ENCODE peak calls at places on chromosome 12, in nine cellular contexts. K, M, X, T, A, I, S, O and E are unnamed samples.

GRCh38 chr12:100733817-100734593 is 60.6 kb upstream of the ANO4 start:
- DNase-seq in K (no peak), M (no peak), X (no peak), T (peak; percentile 65), A (no peak), I (no peak), S (peak; percentile 41), O (no peak), E (no peak)

GRCh38 chr12:32265461-32265860 is 133.9 kb upstream of the FGD4 start:
- DNase-seq in K (no peak), M (no peak), X (no peak), T (no peak), A (no peak), I (no peak), S (no peak), O (no peak), E (no peak)

GRCh38 chr12:87866602-87867292 is 162.5 kb downstream of the C12orf50 start:
- DNase-seq in K (no peak), M (no peak), X (no peak), T (peak; percentile 68), A (no peak), I (no peak), S (no peak), O (no peak), E (no peak)

GRCh38 chr12:14238224-14238792 is 127.2 kb upstream of the ATF7IP start:
- DNase-seq in K (no peak), M (no peak), X (no peak), T (peak; percentile 72), A (no peak), I (no peak), S (peak; percentile 28), O (no peak), E (no peak)

GRCh38 chr12:109162551-109162950 is 46.2 kb downstream of the ACACB start:
- DNase-seq in K (no peak), M (no peak), X (peak; percentile 60), T (no peak), A (no peak), I (no peak), S (no peak), O (no peak), E (no peak)

GRCh38 chr12:128510527-128510926 is 243.6 kb downstream of the TMEM132C start:
- DNase-seq in K (no peak), M (no peak), X (no peak), T (no peak), A (no peak), I (no peak), S (no peak), O (no peak), E (no peak)

GRCh38 chr12:65886996-65887395 is 62.7 kb downstream of the HMGA2 start:
- DNase-seq in K (no peak), M (no peak), X (no peak), T (no peak), A (no peak), I (no peak), S (peak; percentile 58), O (no peak), E (no peak)

GRCh38 chr12:77940566-77940965 is 109.9 kb downstream of the NAV3 start:
- DNase-seq in K (no peak), M (no peak), X (no peak), T (peak; percentile 58), A (no peak), I (no peak), S (peak; percentile 28), O (no peak), E (no peak)

GRCh38 chr12:110279561-110279960 is 1.5 kb upstream of the ATP2A2 start:
- DNase-seq in K (no peak), M (no peak), X (no peak), T (no peak), A (no peak), I (no peak), S (no peak), O (no peak), E (no peak)

GRCh38 chr12:12590961-12591360 is 20.7 kb upstream of the CREBL2 start:
- DNase-seq in K (no peak), M (no peak), X (no peak), T (no peak), A (no peak), I (no peak), S (no peak), O (no peak), E (no peak)

GRCh38 chr12:52356031-52356761 is 11.1 kb downstream of the KRT85 start:
- DNase-seq in K (no peak), M (no peak), X (no peak), T (no peak), A (no peak), I (peak; percentile 74), S (no peak), O (no peak), E (no peak)

GRCh38 chr12:17918013-17918412 is 172.0 kb downstream of the RERGL start:
- DNase-seq in K (no peak), M (no peak), X (no peak), T (peak; percentile 5), A (no peak), I (no peak), S (no peak), O (no peak), E (no peak)

GRCh38 chr12:41778934-41779333 is 365.7 kb downstream of the GXYLT1 start:
- DNase-seq in K (no peak), M (no peak), X (no peak), T (no peak), A (no peak), I (no peak), S (no peak), O (no peak), E (no peak)

GRCh38 chr12:52038447-52038846 is 12.8 kb upstream of the NR4A1 start:
- DNase-seq in K (no peak), M (no peak), X (no peak), T (peak; percentile 29), A (no peak), I (no peak), S (no peak), O (no peak), E (no peak)

GRCh38 chr12:19431407-19432308 is 7.6 kb upstream of the AEBP2 start:
- DNase-seq in K (peak; percentile 38), M (no peak), X (no peak), T (peak; percentile 84), A (no peak), I (no peak), S (peak; percentile 93), O (no peak), E (peak; percentile 25)

GRCh38 chr12:65086236-65086635 is 34.9 kb downstream of the WIF1 start:
- DNase-seq in K (no peak), M (no peak), X (no peak), T (no peak), A (no peak), I (no peak), S (no peak), O (no peak), E (no peak)

GRCh38 chr12:98838282-98838681 is 193.2 kb downstream of the APAF1 start:
- DNase-seq in K (no peak), M (no peak), X (no peak), T (peak; percentile 62), A (no peak), I (no peak), S (no peak), O (no peak), E (no peak)
- TF ChIP-seq CTCF in K (peak; percentile 31), M (peak; percentile 30), X (no peak), T (peak; percentile 73), A (peak; percentile 52), I (peak; percentile 13), S (peak; percentile 74), O (peak; percentile 8), E (no peak)

GRCh38 chr12:130661501-130662255 is 54.4 kb downstream of the RIMBP2 start:
- DNase-seq in K (no peak), M (no peak), X (no peak), T (peak; percentile 0), A (no peak), I (peak; percentile 15), S (no peak), O (no peak), E (no peak)
- TF ChIP-seq CTCF in K (no peak), M (no peak), X (no peak), T (no peak), A (peak; percentile 22), I (no peak), S (no peak), O (no peak), E (no peak)

GRCh38 chr12:116687888-116688287 is 50.0 kb downstream of the SPRING1 start:
- DNase-seq in K (no peak), M (no peak), X (no peak), T (peak; percentile 34), A (peak; percentile 62), I (peak; percentile 86), S (no peak), O (no peak), E (peak; percentile 46)
- TF ChIP-seq CTCF in K (peak; percentile 28), M (peak; percentile 37), X (no peak), T (peak; percentile 50), A (peak; percentile 66), I (peak; percentile 62), S (peak; percentile 73), O (peak; percentile 56), E (peak; percentile 25)

DNA sequence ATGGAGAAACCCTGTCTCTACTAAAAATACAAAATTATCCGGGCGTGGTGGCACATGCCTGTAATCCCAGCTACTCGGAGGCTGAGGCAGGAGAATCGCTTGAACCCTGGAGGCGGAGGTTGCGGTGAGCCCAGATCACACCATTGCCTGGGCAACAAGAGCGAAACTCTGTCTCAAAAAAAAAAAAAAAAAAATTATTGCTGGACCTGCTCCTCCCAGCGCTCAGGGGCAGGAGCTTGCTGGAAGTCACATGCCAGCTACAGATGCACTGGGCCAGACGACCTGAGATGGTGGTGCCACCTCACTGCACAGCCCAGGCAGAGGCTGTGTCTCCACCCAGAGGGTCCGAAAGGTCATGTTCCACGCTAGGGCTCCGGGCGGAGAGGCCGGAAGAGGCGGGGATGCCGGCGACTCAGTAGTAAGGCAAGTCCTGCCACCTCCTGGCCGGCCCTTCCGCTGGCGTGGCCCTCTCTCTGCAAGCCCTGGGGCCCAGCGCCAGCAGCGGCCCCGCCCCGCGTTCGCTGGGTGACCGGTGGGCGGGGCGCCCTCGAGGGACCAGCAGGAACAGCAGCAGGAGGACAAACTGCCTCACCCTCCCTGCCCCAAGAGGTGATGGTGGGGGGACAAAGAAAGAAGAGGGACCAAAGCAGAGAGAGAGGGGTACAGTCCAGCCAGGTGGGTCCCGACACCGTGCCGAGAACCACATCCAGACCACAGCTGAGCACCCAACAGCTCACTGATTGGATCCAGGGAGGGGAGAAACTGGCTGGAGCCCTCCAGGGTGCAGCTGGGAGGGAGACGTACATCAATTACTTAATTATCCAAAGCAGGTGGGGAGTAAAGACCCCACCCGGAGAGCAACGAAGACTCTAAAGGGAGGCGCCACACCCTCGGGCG is 3.6 kb upstream of the RHOF start:
- DNase-seq in K (peak; percentile 80), M (peak; percentile 89), X (peak; percentile 96), T (peak; percentile 82), A (peak; percentile 76), I (peak; percentile 94), S (peak; percentile 85), O (peak; percentile 97), E (no peak)
- TF ChIP-seq CTCF in K (peak; percentile 32), M (peak; percentile 29), X (no peak), T (peak; percentile 41), A (peak; percentile 45), I (peak; percentile 44), S (peak; percentile 68), O (peak; percentile 44), E (no peak)

DNA sequence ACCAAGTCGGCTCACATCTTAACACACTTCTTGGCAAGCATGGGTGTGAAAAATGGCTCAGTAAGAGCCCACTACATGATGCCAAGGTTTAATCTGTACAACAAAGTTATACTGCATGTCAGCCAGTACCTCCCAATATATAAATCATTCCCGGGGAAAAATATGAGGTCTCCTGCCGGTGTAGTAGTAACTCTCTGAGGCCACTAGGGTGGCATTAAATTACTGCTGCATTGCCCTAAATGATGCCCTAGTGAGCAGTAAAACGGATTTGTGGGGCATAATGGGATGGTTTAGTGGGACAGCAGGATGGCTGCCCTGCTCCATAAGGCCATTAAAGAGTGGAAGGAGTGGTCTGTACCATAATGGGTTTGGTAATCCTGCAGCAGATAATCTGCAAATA is 267.7 kb downstream of the MED13L start:
- DNase-seq in K (no peak), M (no peak), X (no peak), T (no peak), A (no peak), I (no peak), S (no peak), O (no peak), E (no peak)
- TF ChIP-seq CTCF in K (peak; percentile 6), M (no peak), X (no peak), T (peak; percentile 54), A (peak; percentile 53), I (no peak), S (peak; percentile 72), O (peak; percentile 28), E (no peak)